ENCODE peak calls at places on chromosome 16, in four cellular contexts. One of them, this sample, is unnamed.

GRCh38 chr16:75138636-75139035 is 9.7 kb upstream of the ZFP1 start:
- DNase-seq in kidney epithelial cell: no peak
- DNase-seq in choroid plexus epithelial cell: peak
- DNase-seq in neuronal stem cell: no peak
- DNase-seq in this sample: no peak

GRCh38 chr16:55282441-55282840 is 41.6 kb upstream of the IRX6 start:
- DNase-seq in neuronal stem cell: no peak
- DNase-seq in choroid plexus epithelial cell: no peak
- DNase-seq in kidney epithelial cell: no peak
- DNase-seq in this sample: no peak

GRCh38 chr16:31351937-31352315 is 3.0 kb upstream of the ITGAX start:
- DNase-seq in neuronal stem cell: no peak
- DNase-seq in kidney epithelial cell: no peak
- DNase-seq in choroid plexus epithelial cell: no peak
- DNase-seq in this sample: no peak

GRCh38 chr16:57049678-57050077 is 42.7 kb upstream of the CPNE2 start:
- DNase-seq in neuronal stem cell: no peak
- DNase-seq in choroid plexus epithelial cell: no peak
- DNase-seq in kidney epithelial cell: no peak
- DNase-seq in this sample: no peak

GRCh38 chr16:72234372-72234771 is 62.4 kb upstream of the PMFBP1 start:
- DNase-seq in kidney epithelial cell: no peak
- DNase-seq in choroid plexus epithelial cell: no peak
- DNase-seq in neuronal stem cell: no peak
- DNase-seq in this sample: no peak

GRCh38 chr16:65044861-65045260 is 77.0 kb downstream of the CDH11 start:
- DNase-seq in kidney epithelial cell: peak
- DNase-seq in neuronal stem cell: no peak
- DNase-seq in choroid plexus epithelial cell: peak
- DNase-seq in this sample: peak

GRCh38 chr16:60295451-60295850 is 1561.3 kb upstream of the GOT2 start:
- DNase-seq in neuronal stem cell: no peak
- DNase-seq in kidney epithelial cell: no peak
- DNase-seq in choroid plexus epithelial cell: no peak
- DNase-seq in this sample: no peak

GRCh38 chr16:74691093-74691855 is 9.4 kb downstream of the MLKL start:
- DNase-seq in choroid plexus epithelial cell: peak
- DNase-seq in kidney epithelial cell: no peak
- DNase-seq in neuronal stem cell: no peak
- DNase-seq in this sample: no peak

GRCh38 chr16:11742041-11742535 is 569 bp downstream of the TXNDC11 start:
- DNase-seq in neuronal stem cell: peak
- DNase-seq in kidney epithelial cell: no peak
- DNase-seq in choroid plexus epithelial cell: no peak
- DNase-seq in this sample: no peak

GRCh38 chr16:56401482-56401881 is 23.9 kb downstream of the AMFR start:
- DNase-seq in neuronal stem cell: no peak
- DNase-seq in kidney epithelial cell: no peak
- DNase-seq in choroid plexus epithelial cell: peak
- DNase-seq in this sample: no peak

GRCh38 chr16:81745704-81746558 is 33.2 kb upstream of the PLCG2 start:
- DNase-seq in neuronal stem cell: no peak
- DNase-seq in choroid plexus epithelial cell: peak
- DNase-seq in kidney epithelial cell: no peak
- DNase-seq in this sample: no peak

GRCh38 chr16:24850289-24850931 is 4.6 kb downstream of the SLC5A11 start:
- DNase-seq in kidney epithelial cell: no peak
- DNase-seq in neuronal stem cell: no peak
- DNase-seq in choroid plexus epithelial cell: peak
- DNase-seq in this sample: no peak

GRCh38 chr16:67675999-67676398 is 9.4 kb downstream of the C16orf86 start:
- DNase-seq in neuronal stem cell: no peak
- DNase-seq in kidney epithelial cell: no peak
- DNase-seq in choroid plexus epithelial cell: no peak
- DNase-seq in this sample: no peak

GRCh38 chr16:81894592-81894991 is 115.5 kb downstream of the PLCG2 start:
- DNase-seq in choroid plexus epithelial cell: no peak
- DNase-seq in kidney epithelial cell: no peak
- DNase-seq in neuronal stem cell: no peak
- DNase-seq in this sample: no peak

GRCh38 chr16:20906871-20907255 is 6.3 kb downstream of the LYRM1 start:
- DNase-seq in neuronal stem cell: no peak
- DNase-seq in choroid plexus epithelial cell: no peak
- DNase-seq in kidney epithelial cell: no peak
- DNase-seq in this sample: no peak

GRCh38 chr16:84616515-84616914 is 1.4 kb downstream of the COTL1 start:
- DNase-seq in choroid plexus epithelial cell: peak
- DNase-seq in kidney epithelial cell: no peak
- DNase-seq in neuronal stem cell: no peak
- DNase-seq in this sample: no peak

GRCh38 chr16:85289760-85290625 is 177.7 kb upstream of the CIBAR2 start:
- DNase-seq in neuronal stem cell: no peak
- DNase-seq in kidney epithelial cell: no peak
- DNase-seq in choroid plexus epithelial cell: no peak
- DNase-seq in this sample: no peak

GRCh38 chr16:58028541-58029070 is 3.1 kb downstream of the MMP15 start:
- DNase-seq in choroid plexus epithelial cell: no peak
- DNase-seq in neuronal stem cell: no peak
- DNase-seq in kidney epithelial cell: no peak
- DNase-seq in this sample: no peak

GRCh38 chr16:50411034-50411433 is 42.2 kb upstream of the BRD7 start:
- DNase-seq in neuronal stem cell: no peak
- DNase-seq in kidney epithelial cell: no peak
- DNase-seq in choroid plexus epithelial cell: no peak
- DNase-seq in this sample: no peak

GRCh38 chr16:83979456-83979855 is 11.4 kb downstream of the NECAB2 start:
- DNase-seq in choroid plexus epithelial cell: no peak
- DNase-seq in kidney epithelial cell: no peak
- DNase-seq in neuronal stem cell: no peak
- DNase-seq in this sample: no peak

GRCh38 chr16:46733319-46733830 is 14.8 kb downstream of the MYLK3 start:
- DNase-seq in kidney epithelial cell: no peak
- DNase-seq in choroid plexus epithelial cell: no peak
- DNase-seq in neuronal stem cell: no peak
- DNase-seq in this sample: no peak

GRCh38 chr16:10878644-10879498 is 1.9 kb downstream of the CIITA start:
- DNase-seq in neuronal stem cell: no peak
- DNase-seq in choroid plexus epithelial cell: peak
- DNase-seq in kidney epithelial cell: no peak
- DNase-seq in this sample: no peak

GRCh38 chr16:3020604-3021448 is 658 bp downstream of the TNFRSF12A start:
- DNase-seq in neuronal stem cell: peak
- DNase-seq in choroid plexus epithelial cell: peak
- DNase-seq in kidney epithelial cell: no peak
- DNase-seq in this sample: peak

GRCh38 chr16:89052191-89052787 is 41.4 kb upstream of the ACSF3 start:
- DNase-seq in kidney epithelial cell: no peak
- DNase-seq in choroid plexus epithelial cell: no peak
- DNase-seq in neuronal stem cell: no peak
- DNase-seq in this sample: no peak

GRCh38 chr16:89051521-89052166 is 42.0 kb upstream of the ACSF3 start:
- DNase-seq in kidney epithelial cell: no peak
- DNase-seq in neuronal stem cell: no peak
- DNase-seq in choroid plexus epithelial cell: no peak
- DNase-seq in this sample: no peak

GRCh38 chr16:89053725-89054029 is 40.0 kb upstream of the ACSF3 start:
- DNase-seq in kidney epithelial cell: no peak
- DNase-seq in choroid plexus epithelial cell: no peak
- DNase-seq in neuronal stem cell: no peak
- DNase-seq in this sample: no peak

GRCh38 chr16:89054261-89054661 is 39.4 kb upstream of the ACSF3 start:
- DNase-seq in choroid plexus epithelial cell: no peak
- DNase-seq in neuronal stem cell: no peak
- DNase-seq in kidney epithelial cell: no peak
- DNase-seq in this sample: no peak

GRCh38 chr16:89052824-89053724 is 40.6 kb upstream of the ACSF3 start:
- DNase-seq in choroid plexus epithelial cell: no peak
- DNase-seq in neuronal stem cell: no peak
- DNase-seq in kidney epithelial cell: no peak
- DNase-seq in this sample: no peak
- H3K4me3 ChIP-seq in choroid plexus epithelial cell: no peak
- H3K4me3 ChIP-seq in neuronal stem cell: no peak
- H3K4me3 ChIP-seq in kidney epithelial cell: no peak
- H3K4me3 ChIP-seq in this sample: no peak

GRCh38 chr16:4987250-4987579 is 29.1 kb downstream of the SEC14L5 start:
- DNase-seq in choroid plexus epithelial cell: no peak
- DNase-seq in kidney epithelial cell: no peak
- DNase-seq in neuronal stem cell: no peak
- DNase-seq in this sample: no peak
- H3K4me3 ChIP-seq in choroid plexus epithelial cell: no peak
- H3K4me3 ChIP-seq in kidney epithelial cell: no peak
- H3K4me3 ChIP-seq in neuronal stem cell: no peak
- H3K4me3 ChIP-seq in this sample: no peak

GRCh38 chr16:66406534-66407368 is 20.3 kb upstream of the BEAN1 start:
- DNase-seq in neuronal stem cell: peak
- DNase-seq in choroid plexus epithelial cell: peak
- DNase-seq in kidney epithelial cell: no peak
- DNase-seq in this sample: no peak

GRCh38 chr16:66409156-66409555 is 17.9 kb upstream of the BEAN1 start:
- DNase-seq in kidney epithelial cell: peak
- DNase-seq in neuronal stem cell: no peak
- DNase-seq in choroid plexus epithelial cell: peak
- DNase-seq in this sample: no peak

GRCh38 chr16:66412182-66412581 is 14.9 kb upstream of the BEAN1 start:
- DNase-seq in neuronal stem cell: no peak
- DNase-seq in kidney epithelial cell: no peak
- DNase-seq in choroid plexus epithelial cell: no peak
- DNase-seq in this sample: no peak

GRCh38 chr16:66405057-66405783 is 21.9 kb upstream of the BEAN1 start:
- DNase-seq in choroid plexus epithelial cell: no peak
- DNase-seq in kidney epithelial cell: no peak
- DNase-seq in neuronal stem cell: no peak
- DNase-seq in this sample: no peak

GRCh38 chr16:66408181-66409048 is 18.7 kb upstream of the BEAN1 start:
- DNase-seq in choroid plexus epithelial cell: peak
- DNase-seq in neuronal stem cell: no peak
- DNase-seq in kidney epithelial cell: peak
- DNase-seq in this sample: no peak
- H3K4me3 ChIP-seq in choroid plexus epithelial cell: peak
- H3K4me3 ChIP-seq in neuronal stem cell: peak
- H3K4me3 ChIP-seq in kidney epithelial cell: no peak
- H3K4me3 ChIP-seq in this sample: no peak

DNA sequence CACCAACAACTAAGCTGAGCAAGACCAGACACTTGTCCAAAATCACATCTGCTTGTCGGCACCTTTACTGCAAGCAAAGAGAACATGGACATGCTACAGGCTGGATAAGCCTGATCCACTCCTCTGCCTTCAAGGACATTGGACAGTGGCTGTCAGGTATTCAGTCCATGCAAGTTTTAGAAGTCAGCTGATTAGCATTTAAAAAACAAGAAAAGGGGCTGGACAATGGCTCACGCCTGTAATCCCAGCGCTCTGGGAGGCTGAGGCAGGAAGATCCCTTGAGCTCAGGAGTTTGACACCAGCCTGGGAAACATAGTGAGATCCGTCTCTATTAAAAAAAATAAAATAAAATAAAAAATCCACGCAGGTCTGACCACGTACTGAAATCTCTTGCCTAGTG is 20.3 kb downstream of the PARN start:
- DNase-seq in kidney epithelial cell: no peak
- DNase-seq in neuronal stem cell: no peak
- DNase-seq in choroid plexus epithelial cell: no peak
- DNase-seq in this sample: no peak
- H3K4me3 ChIP-seq in kidney epithelial cell: no peak
- H3K4me3 ChIP-seq in neuronal stem cell: no peak
- H3K4me3 ChIP-seq in choroid plexus epithelial cell: no peak
- H3K4me3 ChIP-seq in this sample: no peak

DNA sequence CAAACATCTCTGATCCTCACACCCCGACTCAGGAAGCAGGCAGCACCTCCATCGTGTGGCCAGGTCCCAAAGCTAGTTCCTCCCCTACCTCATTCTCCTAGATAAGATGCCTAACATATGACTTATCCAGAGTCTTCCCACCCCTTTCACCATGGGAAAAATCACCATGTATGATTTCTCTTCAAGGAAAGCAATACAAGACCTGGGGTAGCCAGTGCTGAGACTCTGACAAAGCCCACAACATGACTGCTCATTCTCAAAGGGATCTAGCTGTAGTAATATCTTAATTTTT is 45.1 kb downstream of the CMTM4 start:
- DNase-seq in neuronal stem cell: no peak
- DNase-seq in kidney epithelial cell: no peak
- DNase-seq in choroid plexus epithelial cell: no peak
- DNase-seq in this sample: no peak
- H3K4me3 ChIP-seq in neuronal stem cell: peak
- H3K4me3 ChIP-seq in kidney epithelial cell: no peak
- H3K4me3 ChIP-seq in choroid plexus epithelial cell: peak
- H3K4me3 ChIP-seq in this sample: no peak

DNA sequence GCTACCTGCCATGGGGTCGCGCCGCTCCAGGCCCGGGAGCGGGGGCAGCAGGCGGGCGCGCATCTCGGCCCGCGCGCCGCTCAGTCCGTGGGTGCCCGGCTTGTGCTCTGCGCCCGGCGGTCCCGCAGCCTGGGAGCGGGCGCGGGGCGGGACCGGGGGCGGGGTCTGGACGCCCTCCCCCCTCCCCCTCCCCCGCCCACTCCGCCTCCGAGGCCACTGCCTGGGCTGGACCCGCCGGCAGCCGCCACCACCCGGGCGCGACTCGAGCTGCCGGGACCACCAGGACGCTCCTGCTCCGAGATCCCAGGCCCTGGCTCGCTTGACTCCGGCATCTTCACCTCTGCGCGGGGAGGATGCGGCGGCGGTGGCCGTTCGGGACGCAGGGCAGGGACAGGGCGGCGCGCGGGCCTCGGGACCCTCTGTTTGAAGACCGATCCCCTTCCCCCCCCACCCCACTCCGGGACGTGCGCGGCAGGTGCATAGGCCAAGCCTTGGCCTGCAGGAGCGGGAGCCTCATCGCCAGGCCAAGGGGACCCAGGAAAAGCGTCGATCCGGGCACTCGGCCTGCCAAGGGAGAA is at the start of gene HS3ST6:
- DNase-seq in choroid plexus epithelial cell: no peak
- DNase-seq in neuronal stem cell: no peak
- DNase-seq in kidney epithelial cell: no peak
- DNase-seq in this sample: no peak
- H3K4me3 ChIP-seq in choroid plexus epithelial cell: no peak
- H3K4me3 ChIP-seq in neuronal stem cell: peak
- H3K4me3 ChIP-seq in kidney epithelial cell: no peak
- H3K4me3 ChIP-seq in this sample: no peak

DNA sequence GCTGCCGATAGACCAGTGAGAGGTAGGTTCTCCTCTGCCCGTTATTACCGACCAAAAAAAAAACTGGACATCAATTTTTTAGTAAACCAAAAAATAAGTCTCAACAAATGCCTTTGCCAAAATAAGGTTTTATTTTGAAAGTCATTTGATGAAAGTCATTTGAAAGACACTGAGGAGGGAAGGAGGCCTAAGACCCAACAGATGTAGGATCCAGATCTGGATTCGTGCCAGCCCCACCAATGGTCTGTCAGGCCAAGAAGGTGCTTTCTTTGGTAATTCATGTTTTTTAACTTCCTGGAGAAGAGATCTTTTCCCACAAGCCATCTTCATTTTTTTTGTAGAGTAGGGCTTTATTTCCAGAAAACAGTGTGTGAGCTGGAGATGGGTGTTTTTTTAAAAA is 18.1 kb downstream of the NTAN1 start:
- DNase-seq in kidney epithelial cell: no peak
- DNase-seq in neuronal stem cell: no peak
- DNase-seq in choroid plexus epithelial cell: no peak
- DNase-seq in this sample: no peak
- H3K4me3 ChIP-seq in kidney epithelial cell: no peak
- H3K4me3 ChIP-seq in neuronal stem cell: no peak
- H3K4me3 ChIP-seq in choroid plexus epithelial cell: no peak
- H3K4me3 ChIP-seq in this sample: no peak

GRCh38 chr16:86500708-86501510 is 9.4 kb upstream of the FOXF1 start:
- DNase-seq in neuronal stem cell: no peak
- DNase-seq in kidney epithelial cell: no peak
- DNase-seq in choroid plexus epithelial cell: no peak
- DNase-seq in this sample: no peak
- H3K4me3 ChIP-seq in neuronal stem cell: no peak
- H3K4me3 ChIP-seq in kidney epithelial cell: no peak
- H3K4me3 ChIP-seq in choroid plexus epithelial cell: no peak
- H3K4me3 ChIP-seq in this sample: no peak